ENCODE peak calls at places on chromosomes 2 and 18, in four cellular contexts. E is H9, T is prostate gland, U is type B pancreatic cell. L is an unnamed sample.
A peak's percentile ranks its signal among the peaks of the same experiment; 100 is the strongest.

GRCh38 chr2:241873803-241874110 is 4.2 kb downstream of the RTP5 start:
- DNase-seq in E (no peak), T (no peak), U (no peak), L (no peak)

GRCh38 chr2:33216508-33217182 is 259.8 kb upstream of the RASGRP3 start:
- DNase-seq in E (no peak), T (no peak), U (no peak), L (no peak)

GRCh38 chr2:204114294-204114693 is 177.7 kb downstream of the ICOS start:
- DNase-seq in E (no peak), T (no peak), U (no peak), L (no peak)

GRCh38 chr18:36075862-36076587 is 8.7 kb upstream of the RPRD1A start:
- DNase-seq in E (no peak), T (no peak), U (no peak), L (no peak)

GRCh38 chr2:120907822-120908221 is 172.2 kb downstream of the GLI2 start:
- DNase-seq in E (no peak), T (no peak), U (no peak), L (no peak)

GRCh38 chr2:233556756-233557736 is 9.5 kb downstream of the USP40 start:
- DNase-seq in E (no peak), T (no peak), U (no peak), L (no peak)

GRCh38 chr2:158723921-158724802 is 71.0 kb upstream of the DAPL1 start:
- DNase-seq in E (peak; percentile 82), T (peak; percentile 79), U (no peak), L (no peak)

GRCh38 chr2:204003276-204003985 is 66.9 kb downstream of the ICOS start:
- DNase-seq in E (no peak), T (no peak), U (no peak), L (no peak)

GRCh38 chr2:227164745-227165350 is 424 bp downstream of the COL4A3 start:
- DNase-seq in E (peak; percentile 55), T (no peak), U (no peak), L (no peak)

GRCh38 chr2:11615209-11615608 is 54.8 kb downstream of the NTSR2 start:
- DNase-seq in E (no peak), T (no peak), U (no peak), L (no peak)

GRCh38 chr2:11356760-11357159 is 12.3 kb upstream of the ROCK2 start:
- DNase-seq in E (no peak), T (no peak), U (no peak), L (no peak)

GRCh38 chr2:200338692-200339091 is 32.2 kb downstream of the SPATS2L start:
- DNase-seq in E (no peak), T (no peak), U (no peak), L (no peak)

GRCh38 chr2:189506514-189506976 is 65.3 kb downstream of the WDR75 start:
- DNase-seq in E (no peak), T (no peak), U (no peak), L (no peak)

GRCh38 chr2:74414475-74414874 is 6.9 kb downstream of the C2orf81 start:
- DNase-seq in E (no peak), T (no peak), U (no peak), L (no peak)

GRCh38 chr2:120934891-120935338 is 199.2 kb downstream of the GLI2 start:
- DNase-seq in E (no peak), T (peak; percentile 79), U (no peak), L (no peak)

GRCh38 chr2:197986977-197987376 is 182.6 kb downstream of the PLCL1 start:
- DNase-seq in E (no peak), T (no peak), U (no peak), L (no peak)

GRCh38 chr2:164479460-164479859 is 141.8 kb downstream of the GRB14 start:
- DNase-seq in E (peak; percentile 30), T (no peak), U (no peak), L (no peak)

GRCh38 chr2:179569834-179570233 is 291.6 kb downstream of the ZNF385B start:
- DNase-seq in E (no peak), T (no peak), U (no peak), L (no peak)

GRCh38 chr2:71682341-71682740 is 229.0 kb downstream of the DYSF start:
- DNase-seq in E (no peak), T (no peak), U (no peak), L (no peak)

GRCh38 chr2:43000242-43001054 is 208.1 kb upstream of the HAAO start:
- DNase-seq in E (no peak), T (no peak), U (no peak), L (no peak)

GRCh38 chr2:230011617-230012016 is 57.1 kb downstream of the SLC16A14 start:
- DNase-seq in E (no peak), T (no peak), U (no peak), L (no peak)

GRCh38 chr2:181850914-181851560 is 40.5 kb upstream of the ITPRID2 start:
- DNase-seq in E (no peak), T (no peak), U (no peak), L (no peak)

GRCh38 chr2:235146871-235147565 is 195.2 kb downstream of the SH3BP4 start:
- DNase-seq in E (peak; percentile 8), T (no peak), U (peak; percentile 11), L (peak; percentile 36)

GRCh38 chr2:148813603-148814065 is 61.4 kb upstream of the KIF5C start:
- DNase-seq in E (peak; percentile 98), T (no peak), U (no peak), L (no peak)

GRCh38 chr2:42558827-42559226 is 9.6 kb upstream of the MTA3 start:
- DNase-seq in E (no peak), T (no peak), U (no peak), L (no peak)

GRCh38 chr18:41134426-41134825 is 820.6 kb upstream of the PIK3C3 start:
- DNase-seq in E (no peak), T (no peak), U (no peak), L (no peak)

GRCh38 chr2:177771191-177771590 is 301.4 kb downstream of the PDE11A start:
- DNase-seq in E (no peak), T (no peak), U (no peak), L (no peak)

GRCh38 chr2:167509585-167509984 is 621.3 kb downstream of the XIRP2 start:
- DNase-seq in E (peak; percentile 31), T (no peak), U (no peak), L (no peak)

GRCh38 chr2:29241341-29241740 is 126.1 kb downstream of the CLIP4 start:
- DNase-seq in E (no peak), T (no peak), U (no peak), L (no peak)

GRCh38 chr2:29245742-29246387 is 130.7 kb downstream of the CLIP4 start:
- DNase-seq in E (no peak), T (no peak), U (no peak), L (no peak)

GRCh38 chr2:29239209-29239960 is 124.2 kb downstream of the CLIP4 start:
- DNase-seq in E (no peak), T (no peak), U (no peak), L (no peak)

GRCh38 chr2:29241955-29242565 is 126.8 kb downstream of the CLIP4 start:
- DNase-seq in E (no peak), T (no peak), U (no peak), L (no peak)

DNA sequence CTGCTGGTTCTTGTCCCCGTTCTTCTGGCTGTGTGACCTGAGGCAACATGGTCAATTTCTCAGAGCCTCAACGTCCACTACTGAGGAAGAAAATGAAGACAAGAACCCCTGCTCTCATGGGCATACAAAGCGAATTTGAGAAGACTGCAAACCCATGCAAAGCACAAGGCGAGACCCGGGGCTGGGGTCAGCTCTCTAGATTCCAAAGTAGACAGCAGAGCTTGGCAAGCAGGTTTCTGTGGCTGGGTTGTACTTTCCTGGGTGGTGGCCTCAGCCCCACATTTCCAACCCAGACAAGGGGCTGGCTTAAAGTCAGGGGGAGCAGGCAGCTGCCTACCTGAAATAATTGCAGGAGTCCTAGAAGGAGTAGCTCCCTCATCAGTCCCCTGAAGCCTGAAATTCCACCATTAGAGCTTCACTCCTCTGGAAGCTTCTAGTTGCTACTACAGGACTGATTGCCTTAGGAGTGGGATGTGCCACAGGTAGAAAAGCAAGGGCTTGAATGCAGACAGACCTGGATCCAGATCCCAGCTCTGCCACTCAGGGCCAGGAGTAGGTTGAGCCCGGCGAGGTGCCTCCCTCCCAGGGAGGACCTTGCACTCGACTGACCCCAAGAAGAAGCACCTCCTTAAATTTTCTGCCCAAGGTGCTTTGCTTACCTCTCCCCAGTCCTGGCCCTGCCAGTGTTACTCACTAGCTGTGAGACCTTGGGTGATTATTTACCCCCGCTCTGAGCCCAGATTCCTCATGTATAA is 127.6 kb downstream of the CLIP4 start:
- DNase-seq in E (no peak), T (no peak), U (no peak), L (no peak)
- TF ChIP-seq CTCF in E (no peak), T (no peak), U (no peak), L (no peak)

GRCh38 chr2:61183815-61184214 is 21.8 kb downstream of the C2orf74 start:
- DNase-seq in E (no peak), T (no peak), U (no peak), L (no peak)
- TF ChIP-seq CTCF in E (no peak), T (no peak), U (no peak), L (no peak)

GRCh38 chr2:188456114-188456909 is 164.6 kb downstream of the GULP1 start:
- DNase-seq in E (peak; percentile 83), T (no peak), U (no peak), L (no peak)
- TF ChIP-seq CTCF in E (peak; percentile 61), T (no peak), U (peak; percentile 31), L (peak; percentile 19)

GRCh38 chr2:106581276-106581675 is 94.1 kb downstream of the CD8B2 start:
- DNase-seq in E (no peak), T (no peak), U (no peak), L (no peak)

GRCh38 chr2:106582431-106583143 is 95.4 kb downstream of the CD8B2 start:
- DNase-seq in E (peak; percentile 72), T (peak; percentile 79), U (peak; percentile 79), L (peak; percentile 91)

GRCh38 chr2:106580241-106580640 is 93.1 kb downstream of the CD8B2 start:
- DNase-seq in E (no peak), T (no peak), U (no peak), L (no peak)

GRCh38 chr2:106579750-106580197 is 92.6 kb downstream of the CD8B2 start:
- DNase-seq in E (no peak), T (no peak), U (no peak), L (no peak)

GRCh38 chr2:106581755-106582430 is 94.7 kb downstream of the CD8B2 start:
- DNase-seq in E (peak; percentile 62), T (peak; percentile 39), U (no peak), L (no peak)
- TF ChIP-seq CTCF in E (no peak), T (peak; percentile 42), U (no peak), L (no peak)

DNA sequence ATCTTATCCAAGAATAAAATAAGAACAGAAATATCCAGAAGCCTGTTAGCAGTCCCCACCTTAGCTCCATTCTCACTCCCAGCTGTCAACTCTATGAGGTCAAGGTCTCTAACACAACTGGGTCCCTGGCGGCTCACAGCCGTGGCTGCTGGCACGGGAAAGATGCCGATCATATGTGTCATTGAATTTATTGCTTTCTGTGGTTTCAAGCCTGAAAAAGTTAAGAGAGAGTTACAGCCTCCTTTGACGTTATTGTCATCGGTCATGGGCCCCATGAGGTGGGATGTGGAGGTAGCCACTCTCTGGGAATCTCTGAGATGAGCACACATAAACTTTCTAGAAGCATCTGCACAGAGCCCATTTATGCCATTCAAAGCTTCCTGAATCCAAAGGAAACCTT is 28.7 kb upstream of the CABLES1 start:
- DNase-seq in E (no peak), T (peak; percentile 17), U (no peak), L (peak; percentile 86)
- TF ChIP-seq CTCF in E (no peak), T (no peak), U (no peak), L (no peak)

GRCh38 chr18:63578357-63578958 is 8.7 kb upstream of the SERPINB13 start:
- DNase-seq in E (peak; percentile 40), T (no peak), U (no peak), L (no peak)
- TF ChIP-seq CTCF in E (peak; percentile 86), T (peak; percentile 51), U (peak; percentile 89), L (peak; percentile 94)

GRCh38 chr2:225136552-225136951 is 94.3 kb upstream of the DOCK10 start:
- DNase-seq in E (no peak), T (no peak), U (no peak), L (no peak)
- TF ChIP-seq CTCF in E (no peak), T (no peak), U (no peak), L (no peak)

L was measured in osteocyte.